ENCODE peak calls at places on chromosome 19, in four cellular contexts. One of them, this sample, is unnamed.

GRCh38 chr19:23241433-23241832 is 8.8 kb downstream of the ZNF724 start:
- DNase-seq in esophagus squamous epithelium: no peak
- DNase-seq in left cardiac atrium: no peak
- DNase-seq in immature natural killer cell: no peak
- DNase-seq in this sample: no peak

GRCh38 chr19:7849631-7850428 is 19.8 kb downstream of the EVI5L start:
- DNase-seq in esophagus squamous epithelium: no peak
- DNase-seq in left cardiac atrium: no peak
- DNase-seq in immature natural killer cell: no peak
- DNase-seq in this sample: no peak

GRCh38 chr19:1860821-1861598 is 2.4 kb downstream of the KLF16 start:
- DNase-seq in esophagus squamous epithelium: no peak
- DNase-seq in left cardiac atrium: no peak
- DNase-seq in immature natural killer cell: no peak
- DNase-seq in this sample: no peak

GRCh38 chr19:3054972-3055740 is 7.1 kb downstream of the TLE5 start:
- DNase-seq in esophagus squamous epithelium: no peak
- DNase-seq in left cardiac atrium: no peak
- DNase-seq in immature natural killer cell: no peak
- DNase-seq in this sample: no peak

GRCh38 chr19:8640402-8641004 is 10.1 kb downstream of the NFILZ start:
- DNase-seq in esophagus squamous epithelium: no peak
- DNase-seq in left cardiac atrium: peak; percentile 43
- DNase-seq in immature natural killer cell: no peak
- DNase-seq in this sample: peak; percentile 63

GRCh38 chr19:34184880-34185491 is 12.7 kb downstream of the LSM14A start:
- DNase-seq in esophagus squamous epithelium: no peak
- DNase-seq in left cardiac atrium: no peak
- DNase-seq in immature natural killer cell: peak; percentile 62
- DNase-seq in this sample: no peak

GRCh38 chr19:3975637-3976087 is 4.8 kb upstream of the DAPK3 start:
- DNase-seq in esophagus squamous epithelium: no peak
- DNase-seq in left cardiac atrium: no peak
- DNase-seq in immature natural killer cell: no peak
- DNase-seq in this sample: no peak

GRCh38 chr19:8585894-8586750 is 8.9 kb upstream of the MYO1F start:
- DNase-seq in esophagus squamous epithelium: no peak
- DNase-seq in left cardiac atrium: no peak
- DNase-seq in immature natural killer cell: no peak
- DNase-seq in this sample: no peak

GRCh38 chr19:33277434-33277833 is 24.9 kb downstream of the CEBPA start:
- DNase-seq in esophagus squamous epithelium: no peak
- DNase-seq in left cardiac atrium: no peak
- DNase-seq in immature natural killer cell: no peak
- DNase-seq in this sample: no peak

GRCh38 chr19:1040476-1041271 is 767 bp downstream of the ABCA7 start:
- DNase-seq in esophagus squamous epithelium: peak; percentile 55
- DNase-seq in left cardiac atrium: peak; percentile 92
- DNase-seq in immature natural killer cell: peak; percentile 78
- DNase-seq in this sample: no peak

GRCh38 chr19:3725640-3726310 is 17.6 kb downstream of the TJP3 start:
- DNase-seq in esophagus squamous epithelium: no peak
- DNase-seq in left cardiac atrium: no peak
- DNase-seq in immature natural killer cell: no peak
- DNase-seq in this sample: no peak

GRCh38 chr19:19578241-19578640 is 40.2 kb downstream of the CILP2 start:
- DNase-seq in esophagus squamous epithelium: no peak
- DNase-seq in left cardiac atrium: no peak
- DNase-seq in immature natural killer cell: no peak
- DNase-seq in this sample: no peak

GRCh38 chr19:45424191-45425058 is 708 bp upstream of the ERCC1 start:
- DNase-seq in esophagus squamous epithelium: no peak
- DNase-seq in left cardiac atrium: peak; percentile 91
- DNase-seq in immature natural killer cell: no peak
- DNase-seq in this sample: peak; percentile 35

GRCh38 chr19:49512970-49513745 is 697 bp downstream of the FCGRT start:
- DNase-seq in esophagus squamous epithelium: no peak
- DNase-seq in left cardiac atrium: peak; percentile 70
- DNase-seq in immature natural killer cell: no peak
- DNase-seq in this sample: no peak

GRCh38 chr19:45146716-45147337 is 14.0 kb downstream of the NKPD1 start:
- DNase-seq in esophagus squamous epithelium: no peak
- DNase-seq in left cardiac atrium: no peak
- DNase-seq in immature natural killer cell: no peak
- DNase-seq in this sample: no peak

GRCh38 chr19:41877916-41878905 is 1.1 kb downstream of the CD79A start:
- DNase-seq in esophagus squamous epithelium: no peak
- DNase-seq in left cardiac atrium: no peak
- DNase-seq in immature natural killer cell: no peak
- DNase-seq in this sample: no peak

GRCh38 chr19:12660980-12661379 is 5.6 kb downstream of the MAN2B1 start:
- DNase-seq in esophagus squamous epithelium: no peak
- DNase-seq in left cardiac atrium: no peak
- DNase-seq in immature natural killer cell: no peak
- DNase-seq in this sample: no peak

GRCh38 chr19:42555317-42555716 is 27.0 kb upstream of the CEACAM1 start:
- DNase-seq in esophagus squamous epithelium: no peak
- DNase-seq in left cardiac atrium: no peak
- DNase-seq in immature natural killer cell: no peak
- DNase-seq in this sample: no peak

GRCh38 chr19:4775627-4776152 is 15.8 kb upstream of the FEM1A start:
- DNase-seq in esophagus squamous epithelium: no peak
- DNase-seq in left cardiac atrium: no peak
- DNase-seq in immature natural killer cell: no peak
- DNase-seq in this sample: no peak

GRCh38 chr19:41564515-41565383 is 11.2 kb upstream of the CEACAM21 start:
- DNase-seq in esophagus squamous epithelium: no peak
- DNase-seq in left cardiac atrium: peak; percentile 39
- DNase-seq in immature natural killer cell: no peak
- DNase-seq in this sample: no peak

GRCh38 chr19:3234800-3235199 is 10.3 kb downstream of the CELF5 start:
- DNase-seq in esophagus squamous epithelium: no peak
- DNase-seq in left cardiac atrium: no peak
- DNase-seq in immature natural killer cell: no peak
- DNase-seq in this sample: no peak

This sample was measured in SIG-M5.